ENCODE peak calls at places on chromosomes 7 and 10, in eight cellular contexts. A is A673, E is GM20000, F is transverse colon, C is nephron progenitor cell, S is tibial nerve, H is mesothelial cell of epicardium, X is astrocyte of the cerebellum. K is an unnamed sample.

GRCh38 chr10:93216341-93216985 is 142.8 kb downstream of the CYP26A1 start:
- DNase-seq in A (no peak), E (no peak), F (no peak), C (no peak), S (no peak), H (no peak), X (no peak), K (no peak)

GRCh38 chr10:57657164-57657765 is 610.4 kb downstream of the IPMK start:
- DNase-seq in A (peak; percentile 43), E (peak; percentile 48), F (peak; percentile 31), C (peak; percentile 60), S (peak; percentile 41), H (peak; percentile 61), X (peak; percentile 48), K (peak; percentile 51)

GRCh38 chr7:151244871-151245346 is 3.6 kb downstream of the SMARCD3 start:
- DNase-seq in A (no peak), E (peak; percentile 52), F (no peak), C (peak; percentile 19), S (no peak), H (no peak), X (no peak), K (peak; percentile 43)

GRCh38 chr7:130272456-130273080 is 5.9 kb downstream of the CPA2 start:
- DNase-seq in A (peak; percentile 38), E (no peak), F (no peak), C (peak; percentile 57), S (no peak), H (peak; percentile 43), X (no peak), K (no peak)

GRCh38 chr10:71223365-71224058 is 11.1 kb downstream of the UNC5B start:
- DNase-seq in A (no peak), E (no peak), F (no peak), C (no peak), S (no peak), H (no peak), X (no peak), K (no peak)

GRCh38 chr10:227014-227413 is 91.8 kb downstream of the ZMYND11 start:
- DNase-seq in A (no peak), E (no peak), F (no peak), C (no peak), S (no peak), H (no peak), X (no peak), K (no peak)

GRCh38 chr10:3678629-3679227 is 106.3 kb downstream of the KLF6 start:
- DNase-seq in A (no peak), E (no peak), F (no peak), C (no peak), S (no peak), H (no peak), X (no peak), K (no peak)

GRCh38 chr10:30818010-30818660 is 188.6 kb upstream of the LYZL2 start:
- DNase-seq in A (no peak), E (peak; percentile 35), F (no peak), C (peak; percentile 40), S (peak; percentile 34), H (no peak), X (no peak), K (no peak)

GRCh38 chr7:65239707-65240352 is 133.8 kb upstream of the ZNF92 start:
- DNase-seq in A (peak; percentile 22), E (no peak), F (no peak), C (peak; percentile 89), S (no peak), H (peak; percentile 58), X (no peak), K (no peak)

GRCh38 chr7:24786941-24787340 is 29.7 kb upstream of the GSDME start:
- DNase-seq in A (peak; percentile 16), E (no peak), F (no peak), C (no peak), S (no peak), H (no peak), X (peak; percentile 81), K (peak; percentile 45)

GRCh38 chr10:132836832-132837540 is 51.0 kb upstream of the NKX6-2 start:
- DNase-seq in A (peak; percentile 45), E (peak; percentile 86), F (no peak), C (peak; percentile 71), S (no peak), H (peak; percentile 72), X (no peak), K (peak; percentile 51)

GRCh38 chr7:56046728-56047445 is 4.4 kb downstream of the PSPH start:
- DNase-seq in A (no peak), E (no peak), F (no peak), C (no peak), S (no peak), H (no peak), X (peak; percentile 60), K (no peak)

GRCh38 chr10:3781458-3782098 is 3.4 kb downstream of the KLF6 start:
- DNase-seq in A (no peak), E (no peak), F (peak; percentile 68), C (no peak), S (no peak), H (no peak), X (no peak), K (peak; percentile 65)

GRCh38 chr10:4767033-4767814 is 58.8 kb upstream of the AKR1E2 start:
- DNase-seq in A (peak; percentile 80), E (no peak), F (no peak), C (no peak), S (peak; percentile 49), H (no peak), X (peak; percentile 54), K (peak; percentile 13)

GRCh38 chr7:70907594-70907993 is 224.3 kb upstream of the GALNT17 start:
- DNase-seq in A (no peak), E (no peak), F (no peak), C (no peak), S (no peak), H (peak; percentile 9), X (no peak), K (no peak)
- TF ChIP-seq CTCF in A (no peak), E (no peak), F (no peak), C (no peak), S (no peak), H (no peak), X (no peak), K (no peak)

GRCh38 chr10:43885842-43886241 is 237.2 kb upstream of the ZNF32 start:
- DNase-seq in A (no peak), E (no peak), F (no peak), C (no peak), S (no peak), H (no peak), X (no peak), K (no peak)
- TF ChIP-seq CTCF in A (no peak), E (no peak), F (no peak), C (no peak), S (no peak), H (no peak), X (no peak), K (no peak)

GRCh38 chr10:28532509-28533314 is at the start of gene WAC:
- DNase-seq in A (peak; percentile 97), E (peak; percentile 96), F (peak; percentile 97), C (peak; percentile 99), S (peak; percentile 89), H (peak; percentile 99), X (peak; percentile 84), K (peak; percentile 97)
- TF ChIP-seq CTCF in A (no peak), E (no peak), F (no peak), C (no peak), S (peak; percentile 54), H (no peak), X (peak; percentile 24), K (no peak)

GRCh38 chr7:73436031-73436929 is 2.7 kb downstream of the FZD9 start:
- DNase-seq in A (peak; percentile 52), E (no peak), F (no peak), C (peak; percentile 33), S (no peak), H (no peak), X (no peak), K (no peak)
- TF ChIP-seq CTCF in A (no peak), E (no peak), F (no peak), C (no peak), S (no peak), H (no peak), X (no peak), K (no peak)

GRCh38 chr7:157133304-157133703 is 5.4 kb upstream of the UBE3C start:
- DNase-seq in A (no peak), E (no peak), F (no peak), C (no peak), S (no peak), H (no peak), X (no peak), K (no peak)

GRCh38 chr7:157126921-157127320 is 11.8 kb upstream of the UBE3C start:
- DNase-seq in A (no peak), E (no peak), F (no peak), C (no peak), S (no peak), H (no peak), X (no peak), K (no peak)

GRCh38 chr7:157129200-157129599 is 9.5 kb upstream of the UBE3C start:
- DNase-seq in A (no peak), E (no peak), F (no peak), C (no peak), S (no peak), H (no peak), X (no peak), K (no peak)

GRCh38 chr7:157132796-157133195 is 5.9 kb upstream of the UBE3C start:
- DNase-seq in A (no peak), E (no peak), F (no peak), C (no peak), S (no peak), H (no peak), X (no peak), K (no peak)

GRCh38 chr7:157129907-157130460 is 8.7 kb upstream of the UBE3C start:
- DNase-seq in A (no peak), E (no peak), F (no peak), C (no peak), S (no peak), H (no peak), X (no peak), K (no peak)
- TF ChIP-seq CTCF in A (no peak), E (no peak), F (no peak), C (no peak), S (no peak), H (no peak), X (no peak), K (no peak)